ENCODE peak calls at places on chromosomes 1 and 21, in five cellular contexts. U is K562, Y is HEK293T, O is GM12878, P is HepG2. J is an unnamed sample.

GRCh38 chr1:89780721-89781120 is 40.1 kb upstream of the LRRC8D start:
- DNase-seq in U (peak; percentile 36), Y (peak; percentile 39), O (no peak), P (peak; percentile 31), J (peak; percentile 31)

GRCh38 chr1:244304156-244304555 is 147.6 kb downstream of the ADSS2 start:
- DNase-seq in U (no peak), Y (no peak), O (no peak), P (no peak), J (no peak)

GRCh38 chr1:192877283-192877886 is 68.5 kb downstream of the RGS2 start:
- DNase-seq in U (no peak), Y (no peak), O (no peak), P (no peak), J (no peak)

GRCh38 chr1:67674260-67675011 is 10.6 kb upstream of the GADD45A start:
- DNase-seq in U (no peak), Y (no peak), O (no peak), P (no peak), J (peak; percentile 75)

GRCh38 chr1:227896710-227897655 is 50.7 kb downstream of the WNT9A start:
- DNase-seq in U (no peak), Y (no peak), O (no peak), P (no peak), J (no peak)

GRCh38 chr1:43932786-43933385 is 715 bp upstream of the ARTN start:
- DNase-seq in U (no peak), Y (no peak), O (no peak), P (no peak), J (no peak)

GRCh38 chr1:104830534-104830933 is 1080.8 kb downstream of the AMY1C start:
- DNase-seq in U (no peak), Y (no peak), O (no peak), P (no peak), J (no peak)

GRCh38 chr1:247914941-247915662 is 5.0 kb upstream of the OR2T8 start:
- DNase-seq in U (no peak), Y (no peak), O (no peak), P (no peak), J (no peak)

GRCh38 chr1:88608139-88608943 is 75.7 kb upstream of the PKN2 start:
- DNase-seq in U (peak; percentile 52), Y (peak; percentile 58), O (no peak), P (peak; percentile 22), J (peak; percentile 29)

GRCh38 chr1:183303325-183303645 is 114.9 kb downstream of the NMNAT2 start:
- DNase-seq in U (no peak), Y (no peak), O (no peak), P (no peak), J (no peak)

GRCh38 chr1:245863566-245864184 is 643.4 kb downstream of the SMYD3 start:
- DNase-seq in U (no peak), Y (no peak), O (no peak), P (no peak), J (no peak)

GRCh38 chr1:205301220-205301821 is 20.2 kb downstream of the NUAK2 start:
- DNase-seq in U (no peak), Y (peak; percentile 60), O (no peak), P (peak; percentile 94), J (no peak)

GRCh38 chr1:938088-938683 is 14.5 kb downstream of the SAMD11 start:
- DNase-seq in U (peak; percentile 61), Y (no peak), O (no peak), P (peak; percentile 29), J (peak; percentile 68)

GRCh38 chr1:67675800-67676199 is 9.2 kb upstream of the GADD45A start:
- DNase-seq in U (no peak), Y (no peak), O (no peak), P (no peak), J (no peak)

GRCh38 chr1:211918665-211919414 is 88.3 kb upstream of the LPGAT1 start:
- DNase-seq in U (no peak), Y (no peak), O (no peak), P (no peak), J (no peak)

GRCh38 chr21:41833138-41834115 is 45.7 kb downstream of the PRDM15 start:
- DNase-seq in U (no peak), Y (no peak), O (peak; percentile 59), P (no peak), J (no peak)

GRCh38 chr1:24389231-24389678 is 24.3 kb downstream of the STPG1 start:
- DNase-seq in U (no peak), Y (no peak), O (no peak), P (no peak), J (no peak)

GRCh38 chr1:33164120-33164519 is 17.7 kb downstream of the TRIM62 start:
- DNase-seq in U (no peak), Y (no peak), O (no peak), P (no peak), J (no peak)

GRCh38 chr1:84502892-84503291 is 3.3 kb upstream of the SPATA1 start:
- DNase-seq in U (no peak), Y (no peak), O (no peak), P (no peak), J (no peak)

GRCh38 chr1:214824758-214825157 is 221.8 kb downstream of the CENPF start:
- DNase-seq in U (peak; percentile 7), Y (no peak), O (no peak), P (no peak), J (no peak)

GRCh38 chr21:45091540-45092322 is 17.4 kb downstream of the ADARB1 start:
- DNase-seq in U (no peak), Y (no peak), O (no peak), P (no peak), J (peak; percentile 51)

GRCh38 chr1:160748877-160749269 is 9.8 kb downstream of the SLAMF7 start:
- DNase-seq in U (no peak), Y (no peak), O (no peak), P (no peak), J (no peak)

GRCh38 chr1:204207136-204207616 is 6.6 kb downstream of the GOLT1A start:
- DNase-seq in U (peak; percentile 70), Y (peak; percentile 91), O (no peak), P (peak; percentile 19), J (peak; percentile 86)

GRCh38 chr1:43491056-43491455 is 37.3 kb upstream of the HYI start:
- DNase-seq in U (no peak), Y (no peak), O (no peak), P (no peak), J (no peak)

GRCh38 chr21:38277501-38278111 is 20.8 kb downstream of the KCNJ15 start:
- DNase-seq in U (peak; percentile 51), Y (no peak), O (no peak), P (no peak), J (no peak)

GRCh38 chr1:80436851-80437250 is 1363.9 kb upstream of the ADGRL2 start:
- DNase-seq in U (no peak), Y (no peak), O (no peak), P (no peak), J (no peak)

GRCh38 chr1:215567491-215568286 is 585 bp downstream of the KCTD3 start:
- DNase-seq in U (peak; percentile 65), Y (peak; percentile 54), O (no peak), P (peak; percentile 54), J (peak; percentile 77)

GRCh38 chr1:235047331-235047871 is 81.2 kb downstream of the TOMM20 start:
- DNase-seq in U (no peak), Y (no peak), O (no peak), P (no peak), J (no peak)

GRCh38 chr1:235051521-235051920 is 77.1 kb downstream of the TOMM20 start:
- DNase-seq in U (no peak), Y (no peak), O (no peak), P (no peak), J (peak; percentile 55)

GRCh38 chr1:235052067-235053008 is 76.3 kb downstream of the TOMM20 start:
- DNase-seq in U (no peak), Y (no peak), O (no peak), P (no peak), J (no peak)

GRCh38 chr1:235050911-235051360 is 77.7 kb downstream of the TOMM20 start:
- DNase-seq in U (peak; percentile 70), Y (peak; percentile 41), O (no peak), P (no peak), J (peak; percentile 59)

GRCh38 chr1:235049217-235049616 is 79.4 kb downstream of the TOMM20 start:
- DNase-seq in U (no peak), Y (no peak), O (no peak), P (no peak), J (no peak)
- TF ChIP-seq FOXM1 in U (no peak), Y (no peak), O (no peak), P (no peak), J (no peak)

GRCh38 chr1:241924080-241924808 is 33.3 kb upstream of the BECN2 start:
- DNase-seq in U (no peak), Y (no peak), O (no peak), P (peak; percentile 33), J (no peak)

GRCh38 chr1:241927321-241927720 is 30.2 kb upstream of the BECN2 start:
- DNase-seq in U (no peak), Y (no peak), O (no peak), P (peak; percentile 39), J (no peak)

DNA sequence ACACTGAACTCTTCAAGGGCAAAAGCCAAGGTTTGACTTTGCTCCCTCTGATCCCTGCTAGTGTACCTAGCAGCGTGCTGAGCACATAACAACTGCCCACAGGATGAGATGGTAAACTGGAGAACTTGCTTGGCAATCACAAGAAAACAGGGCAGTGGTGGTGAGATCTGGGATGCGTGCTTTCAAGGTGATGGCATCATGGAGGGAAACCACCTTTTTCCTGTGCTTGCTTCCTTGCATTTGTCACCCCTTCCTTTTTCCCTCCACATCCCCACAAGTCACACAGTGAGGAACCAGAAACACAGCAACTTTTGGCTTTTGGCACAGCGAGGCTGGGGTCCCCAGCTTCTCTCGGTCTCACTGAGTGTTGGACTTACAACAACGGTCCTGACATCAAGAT is 31.4 kb upstream of the BECN2 start:
- DNase-seq in U (no peak), Y (no peak), O (no peak), P (no peak), J (no peak)
- TF ChIP-seq FOXM1 in U (no peak), Y (no peak), O (no peak), P (no peak), J (no peak)

DNA sequence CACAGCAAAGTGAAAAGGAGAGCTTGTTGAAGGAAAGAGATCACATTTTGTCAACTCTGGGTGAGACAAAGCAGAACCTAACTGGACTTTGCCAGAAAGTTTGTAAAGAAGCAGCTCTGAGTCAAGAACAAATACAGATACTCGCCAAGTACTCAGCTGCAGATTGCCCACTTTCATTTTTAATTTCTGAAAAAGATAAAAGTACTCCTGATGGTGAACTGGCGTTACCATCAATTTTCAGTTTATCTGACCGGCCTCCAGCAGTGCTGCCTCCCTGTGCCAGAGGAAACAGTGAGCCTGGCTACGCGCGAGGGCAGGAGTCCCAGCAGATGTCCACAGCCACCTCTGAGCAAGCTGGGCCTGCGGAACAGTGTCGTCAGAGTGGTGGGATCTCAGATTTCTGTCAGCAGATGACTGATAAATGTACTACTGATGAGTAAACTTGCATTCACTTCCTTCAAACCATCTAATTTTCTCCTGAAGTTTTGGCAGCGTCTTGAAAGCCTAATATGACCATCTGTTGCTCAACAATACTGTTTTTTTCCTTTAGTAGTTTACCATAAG is 43.8 kb downstream of the BACH1 start:
- DNase-seq in U (no peak), Y (no peak), O (peak; percentile 32), P (no peak), J (peak; percentile 14)
- TF ChIP-seq FOXM1 in U (no peak), Y (no peak), O (peak; percentile 50), P (no peak), J (peak; percentile 70)

GRCh38 chr1:150628766-150629114 is 672 bp downstream of the ENSA start:
- DNase-seq in U (no peak), Y (no peak), O (no peak), P (no peak), J (no peak)

GRCh38 chr1:150627821-150628410 is 1.5 kb downstream of the ENSA start:
- DNase-seq in U (no peak), Y (no peak), O (no peak), P (no peak), J (no peak)

GRCh38 chr1:150626150-150626549 is 3.3 kb downstream of the ENSA start:
- DNase-seq in U (no peak), Y (no peak), O (no peak), P (no peak), J (no peak)

GRCh38 chr1:150629115-150629928 is at the start of gene ENSA:
- DNase-seq in U (peak; percentile 99), Y (peak; percentile 97), O (peak; percentile 99), P (peak; percentile 99), J (peak; percentile 87)
- TF ChIP-seq FOXM1 in U (peak; percentile 9), Y (no peak), O (no peak), P (no peak), J (no peak)

J was measured in SK-N-SH.